ENCODE peak calls at places on chromosomes 11 and 22, in six cellular contexts. O, Y, F, G, N and A are unnamed samples.

GRCh38 chr11:70073881-70074371 is 4.2 kb upstream of the ANO1 start:
- DNase-seq in F (peak; percentile 90), Y (no peak), G (no peak), O (peak; percentile 73), N (peak; percentile 42), A (peak; percentile 95)

GRCh38 chr11:47566166-47566546 is 757 bp downstream of the PTPMT1 start:
- DNase-seq in N (no peak), O (no peak), G (no peak), Y (no peak), F (no peak), A (no peak)

GRCh38 chr22:46695346-46696224 is 42.5 kb downstream of the CERK start:
- DNase-seq in F (no peak), G (no peak), Y (no peak), N (no peak), O (no peak), A (peak; percentile 58)

GRCh38 chr11:15819679-15820286 is 536.6 kb downstream of the SOX6 start:
- DNase-seq in G (peak; percentile 69), O (peak; percentile 19), N (peak; percentile 68), F (peak; percentile 42), Y (peak; percentile 33), A (peak; percentile 46)

GRCh38 chr11:27718853-27719574 is 18.8 kb upstream of the BDNF start:
- DNase-seq in Y (no peak), O (peak; percentile 65), G (peak; percentile 72), F (peak; percentile 68), N (peak; percentile 91), A (peak; percentile 90)

GRCh38 chr11:73327812-73328364 is 19.8 kb downstream of the ARHGEF17 start:
- DNase-seq in F (no peak), Y (no peak), N (no peak), G (no peak), O (no peak), A (no peak)

GRCh38 chr22:26828311-26828710 is 170.9 kb downstream of the MIAT start:
- DNase-seq in G (no peak), Y (no peak), O (no peak), N (no peak), F (no peak), A (no peak)

GRCh38 chr11:112881461-112881860 is 79.8 kb upstream of the NCAM1 start:
- DNase-seq in Y (no peak), G (peak; percentile 64), F (peak; percentile 74), O (no peak), N (peak; percentile 94), A (no peak)

GRCh38 chr11:67045314-67045713 is 11.3 kb upstream of the RHOD start:
- DNase-seq in G (no peak), F (peak; percentile 95), O (peak; percentile 95), Y (no peak), N (no peak), A (peak; percentile 99)

GRCh38 chr22:47201996-47202818 is 439.8 kb downstream of the TBC1D22A start:
- DNase-seq in G (no peak), F (no peak), Y (no peak), N (no peak), O (no peak), A (peak; percentile 46)

GRCh38 chr22:42564699-42565098 is 10.9 kb downstream of the SERHL2 start:
- DNase-seq in O (no peak), N (no peak), Y (no peak), F (no peak), G (no peak), A (peak; percentile 50)

GRCh38 chr22:25747245-25747944 is 5.4 kb downstream of the MYO18B start:
- DNase-seq in F (peak; percentile 99), G (peak; percentile 64), N (no peak), O (peak; percentile 88), Y (no peak), A (peak; percentile 99)

GRCh38 chr22:27766679-27767078 is 34.9 kb downstream of the MN1 start:
- DNase-seq in G (no peak), Y (no peak), O (no peak), F (no peak), N (no peak), A (peak; percentile 32)

GRCh38 chr11:14357843-14358728 is 897 bp downstream of the RRAS2 start:
- DNase-seq in F (peak; percentile 74), G (peak; percentile 91), Y (no peak), O (peak; percentile 54), N (peak; percentile 94), A (peak; percentile 91)

GRCh38 chr11:114284021-114284420 is 12.2 kb upstream of the NNMT start:
- DNase-seq in O (no peak), Y (no peak), F (no peak), N (no peak), G (no peak), A (no peak)

GRCh38 chr22:38016182-38017078 is 32.1 kb upstream of the SOX10 start:
- DNase-seq in N (peak; percentile 38), G (no peak), O (peak; percentile 58), Y (no peak), F (peak; percentile 35), A (peak; percentile 87)

GRCh38 chr11:74942073-74942750 is 6.7 kb downstream of the XRRA1 start:
- DNase-seq in G (no peak), Y (no peak), N (no peak), O (no peak), F (no peak), A (no peak)

GRCh38 chr11:95863486-95864140 is 60.3 kb downstream of the MTMR2 start:
- DNase-seq in G (no peak), N (no peak), Y (no peak), O (peak; percentile 89), F (peak; percentile 90), A (no peak)

GRCh38 chr11:71342951-71343827 is 90.8 kb upstream of the SHANK2 start:
- DNase-seq in O (peak; percentile 15), G (peak; percentile 78), F (no peak), N (peak; percentile 80), Y (peak; percentile 62), A (peak; percentile 88)

GRCh38 chr11:35111171-35112055 is 27.6 kb upstream of the CD44 start:
- DNase-seq in Y (no peak), O (peak; percentile 92), N (no peak), G (no peak), F (peak; percentile 99), A (peak; percentile 72)

GRCh38 chr11:17633987-17634775 is 85.2 kb upstream of the MYOD1 start:
- DNase-seq in F (no peak), G (no peak), Y (no peak), N (no peak), O (no peak), A (peak; percentile 65)

GRCh38 chr22:40128989-40129388 is 48.7 kb upstream of the TNRC6B start:
- DNase-seq in G (no peak), N (no peak), Y (peak; percentile 63), O (no peak), F (no peak), A (no peak)

GRCh38 chr11:22898036-22898435 is 37.8 kb upstream of the CCDC179 start:
- DNase-seq in F (no peak), N (no peak), G (no peak), O (no peak), Y (no peak), A (no peak)

GRCh38 chr22:21032037-21032842 is at the start of gene SLC7A4:
- DNase-seq in Y (no peak), G (peak; percentile 68), F (no peak), N (no peak), O (no peak), A (peak; percentile 80)

GRCh38 chr11:14789879-14790484 is 102.0 kb downstream of the CYP2R1 start:
- DNase-seq in N (no peak), Y (peak; percentile 31), G (no peak), O (peak; percentile 28), F (no peak), A (no peak)

GRCh38 chr11:76268498-76268897 is 62.2 kb upstream of the WNT11 start:
- DNase-seq in N (no peak), G (no peak), O (no peak), Y (no peak), F (no peak), A (no peak)

GRCh38 chr11:76267563-76267962 is 61.3 kb upstream of the WNT11 start:
- DNase-seq in N (no peak), G (no peak), O (peak; percentile 11), F (no peak), Y (no peak), A (peak; percentile 79)

GRCh38 chr11:76266269-76266668 is 60.0 kb upstream of the WNT11 start:
- DNase-seq in N (no peak), Y (no peak), O (peak; percentile 79), F (peak; percentile 80), G (peak; percentile 54), A (peak; percentile 95)

GRCh38 chr11:76265771-76266241 is 59.5 kb upstream of the WNT11 start:
- DNase-seq in N (no peak), Y (no peak), F (peak; percentile 22), O (no peak), G (no peak), A (peak; percentile 85)

GRCh38 chr11:76266701-76267100 is 60.4 kb upstream of the WNT11 start:
- DNase-seq in Y (no peak), O (no peak), G (no peak), N (no peak), F (no peak), A (no peak)
- H3K4me2 ChIP-seq in Y (no peak overlapping the region), O (peak overlapping the region; percentile 10), G (no peak overlapping the region), N (no peak overlapping the region), F (no peak overlapping the region), A (peak overlapping the region; percentile 70)

DNA sequence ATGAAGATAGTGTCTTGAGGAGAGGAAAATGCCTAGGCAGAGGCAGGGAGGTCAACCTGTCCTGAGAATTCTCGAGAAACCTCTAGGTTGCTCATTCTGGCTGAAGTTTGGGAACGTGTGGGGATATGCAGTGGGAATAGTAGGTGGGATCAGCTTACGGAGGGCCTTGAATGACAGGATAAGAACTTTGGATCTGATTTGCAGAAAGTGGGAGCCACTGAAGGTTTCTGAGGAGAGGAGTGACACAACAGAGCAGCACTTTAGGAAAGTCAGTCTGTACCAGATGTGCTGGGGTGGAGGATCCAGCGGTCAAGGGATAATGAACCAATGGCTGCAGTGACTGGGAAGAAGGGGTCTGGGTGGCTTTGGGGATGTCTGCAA is 2.4 kb downstream of the CD82 start:
- DNase-seq in G (no peak), Y (no peak), F (no peak), N (no peak), O (no peak), A (no peak)
- H3K4me1 ChIP-seq in G (peaks cover 31% of the 10 kb centered on the region), Y (peaks cover 34% of the 10 kb centered on the region), F (peaks cover 35% of the 10 kb centered on the region), N (peaks cover 3% of the 10 kb centered on the region), O (peaks cover 51% of the 10 kb centered on the region), A (peaks cover 75% of the 10 kb centered on the region)

DNA sequence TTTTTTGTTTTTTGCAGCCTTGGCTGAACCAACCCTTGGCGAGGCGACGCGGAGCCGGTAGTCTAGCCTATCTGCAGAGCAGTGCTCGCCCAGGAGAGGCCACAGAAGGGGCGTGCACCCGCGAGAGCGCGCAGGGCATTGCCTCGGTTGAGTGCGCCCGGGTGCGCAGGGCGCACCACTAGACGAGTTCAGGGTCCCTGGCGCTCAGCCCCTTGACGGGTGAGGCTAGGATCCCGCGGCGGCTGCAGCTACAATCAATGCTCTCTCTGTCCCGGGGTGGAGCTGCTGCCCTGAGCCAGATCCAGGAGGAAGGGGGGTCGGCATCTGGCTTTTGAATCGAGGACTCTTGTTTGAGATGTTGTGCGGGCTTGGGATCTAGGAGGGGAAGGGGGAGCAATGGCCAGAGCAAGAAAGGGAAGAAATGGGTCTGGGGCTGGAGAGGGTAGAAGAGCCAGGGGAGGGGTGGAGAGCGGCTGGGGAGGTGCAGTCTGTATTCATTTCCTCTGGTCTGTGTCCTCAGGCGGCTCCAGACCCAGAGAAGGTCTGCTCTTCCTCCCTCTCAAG is 949 bp downstream of the THY1 start:
- DNase-seq in Y (no peak), O (peak; percentile 24), N (peak; percentile 83), G (peak; percentile 32), F (peak; percentile 50), A (peak; percentile 84)
- H3K4me3 ChIP-seq in Y (no peak overlapping the region), O (peak overlapping the region; percentile 77), N (peak overlapping the region; percentile 52), G (peak overlapping the region; percentile 41), F (peak overlapping the region; percentile 59), A (peak overlapping the region; percentile 92)

GRCh38 chr11:24623121-24623520 is 126.3 kb downstream of the LUZP2 start:
- DNase-seq in Y (no peak), F (peak; percentile 35), G (no peak), O (peak; percentile 57), N (no peak), A (peak; percentile 25)
- H3K4me2 ChIP-seq in Y (no peak overlapping the region), F (no peak overlapping the region), G (no peak overlapping the region), O (peak overlapping the region; percentile 54), N (no peak overlapping the region), A (no peak overlapping the region)

GRCh38 chr11:9754041-9754471 is 90.2 kb downstream of the SWAP70 start:
- DNase-seq in Y (peak; percentile 63), G (no peak), O (no peak), F (no peak), N (no peak), A (no peak)
- H3K4me1 ChIP-seq in Y (peaks cover 72% of the 10 kb centered on the region), G (peaks cover 6% of the 10 kb centered on the region), O (peaks cover 36% of the 10 kb centered on the region), F (peaks cover 37% of the 10 kb centered on the region), N (peaks cover 3% of the 10 kb centered on the region), A (peaks cover 58% of the 10 kb centered on the region)